ENCODE peak calls at places on chromosome 1, in nine cellular contexts. U is HCT116, R is IMR-90, P is GM12878, Q is A549, S is fibroblast of lung, L is astrocyte, W is GM23248, D is mesendoderm. G is an unnamed sample.

GRCh38 chr1:6454856-6455751 is 10.9 kb downstream of the TNFRSF25 start:
- DNase-seq in S (peak; percentile 35), U (no peak), D (peak; percentile 70), Q (no peak), P (no peak), R (no peak), W (peak; percentile 41), L (no peak), G (no peak)

GRCh38 chr1:161115132-161115711 is 2.6 kb downstream of the PFDN2 start:
- DNase-seq in S (peak; percentile 96), P (no peak), U (peak; percentile 95), Q (peak; percentile 83), D (peak; percentile 46), L (peak; percentile 96), W (peak; percentile 83), R (peak; percentile 94), G (peak; percentile 75)

GRCh38 chr1:241836944-241837343 is 11.1 kb upstream of the EXO1 start:
- DNase-seq in D (no peak), U (no peak), L (no peak), P (no peak), Q (no peak), S (no peak), R (no peak), W (no peak), G (no peak)

GRCh38 chr1:53286950-53287349 is 40.9 kb downstream of the LRP8 start:
- DNase-seq in D (no peak), Q (no peak), L (no peak), W (no peak), P (no peak), U (no peak), R (no peak), S (no peak), G (no peak)

GRCh38 chr1:27617420-27617819 is 13.5 kb upstream of the AHDC1 start:
- DNase-seq in D (no peak), P (no peak), L (no peak), Q (no peak), S (no peak), R (no peak), U (no peak), W (no peak), G (no peak)

GRCh38 chr1:226656601-226657277 is 82.3 kb downstream of the ITPKB start:
- DNase-seq in L (peak; percentile 90), P (no peak), D (no peak), W (peak; percentile 93), R (peak; percentile 92), S (peak; percentile 91), U (no peak), Q (no peak), G (no peak)

GRCh38 chr1:65232402-65233122 is 76.8 kb upstream of the DNAJC6 start:
- DNase-seq in P (no peak), U (no peak), S (no peak), Q (no peak), W (peak; percentile 21), D (no peak), L (no peak), R (no peak), G (no peak)

GRCh38 chr1:4512622-4513021 is 141.8 kb upstream of the AJAP1 start:
- DNase-seq in S (no peak), D (no peak), R (no peak), U (no peak), P (no peak), Q (no peak), L (no peak), W (no peak), G (no peak)

GRCh38 chr1:170910273-170910672 is 25.1 kb upstream of the MROH9 start:
- DNase-seq in S (peak; percentile 39), W (peak; percentile 86), L (peak; percentile 24), Q (no peak), U (no peak), P (no peak), D (no peak), R (peak; percentile 67), G (no peak)
- H3K4me2 ChIP-seq in S (no peak overlapping the region), W (peak overlapping the region; percentile 37), L (peak overlapping the region; percentile 20), Q (no peak overlapping the region), U (no peak overlapping the region), P (no peak overlapping the region), D (no peak overlapping the region), R (no peak overlapping the region), G (no peak overlapping the region)

DNA sequence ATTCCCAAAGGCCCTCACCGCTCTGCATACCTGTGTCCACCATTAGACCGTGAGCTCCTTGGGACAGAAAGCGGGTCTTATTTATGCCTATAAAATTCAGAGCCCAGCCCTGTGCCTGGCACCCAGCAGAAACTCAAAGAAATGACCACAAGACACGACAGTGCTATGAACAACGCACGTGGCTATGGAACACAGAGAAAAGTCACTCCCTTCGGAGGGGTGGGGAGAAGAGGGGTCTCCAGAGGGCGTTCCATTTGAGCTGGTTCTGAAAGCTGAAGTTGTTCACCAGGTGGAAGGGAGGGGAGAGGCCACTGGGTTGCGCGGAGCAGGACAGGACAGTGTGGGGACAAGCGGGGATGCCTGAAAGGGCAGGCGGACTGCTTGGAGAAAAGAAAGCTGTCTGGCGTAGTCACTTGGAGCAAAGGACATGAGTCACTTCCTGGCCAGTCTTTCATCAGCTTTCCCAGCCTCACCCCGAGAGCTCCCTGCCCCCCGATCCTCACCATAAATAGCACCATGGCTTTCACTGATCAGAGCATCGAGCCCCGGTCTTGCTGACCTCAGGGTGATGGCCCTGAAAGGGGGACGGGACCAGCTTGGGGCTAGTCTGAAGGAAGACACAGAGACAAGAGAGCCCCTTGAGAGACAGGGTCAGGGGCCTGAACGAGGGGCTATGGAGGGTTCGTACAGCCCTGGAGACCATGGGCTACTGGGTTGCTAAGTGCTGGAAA is 28.5 kb downstream of the ECE1 start:
- DNase-seq in W (peak; percentile 96), L (peak; percentile 91), U (peak; percentile 64), S (peak; percentile 93), Q (peak; percentile 94), R (peak; percentile 96), D (peak; percentile 82), P (no peak), G (peak; percentile 82)
- H3K4me2 ChIP-seq in W (peak overlapping the region; percentile 79), L (peak overlapping the region; percentile 79), U (peak overlapping the region; percentile 90), S (peak overlapping the region; percentile 74), Q (peak overlapping the region; percentile 74), R (peak overlapping the region; percentile 47), D (no peak overlapping the region), P (no peak overlapping the region), G (peak overlapping the region; percentile 73)

GRCh38 chr1:85121744-85122143 is 73.4 kb upstream of the MCOLN3 start:
- DNase-seq in D (no peak), W (peak; percentile 72), S (peak; percentile 32), Q (no peak), R (peak; percentile 55), L (no peak), P (no peak), U (no peak), G (no peak)

GRCh38 chr1:85111709-85112108 is 63.4 kb upstream of the MCOLN3 start:
- DNase-seq in R (no peak), P (no peak), W (no peak), S (no peak), U (no peak), D (no peak), Q (no peak), L (no peak), G (peak; percentile 8)

GRCh38 chr1:85118751-85119150 is 70.5 kb upstream of the MCOLN3 start:
- DNase-seq in P (no peak), S (peak; percentile 43), R (peak; percentile 35), U (no peak), L (peak; percentile 25), W (peak; percentile 28), Q (no peak), D (no peak), G (no peak)

GRCh38 chr1:85115933-85116332 is 67.6 kb upstream of the MCOLN3 start:
- DNase-seq in R (no peak), L (no peak), U (no peak), P (no peak), Q (no peak), W (no peak), S (no peak), D (no peak), G (no peak)

DNA sequence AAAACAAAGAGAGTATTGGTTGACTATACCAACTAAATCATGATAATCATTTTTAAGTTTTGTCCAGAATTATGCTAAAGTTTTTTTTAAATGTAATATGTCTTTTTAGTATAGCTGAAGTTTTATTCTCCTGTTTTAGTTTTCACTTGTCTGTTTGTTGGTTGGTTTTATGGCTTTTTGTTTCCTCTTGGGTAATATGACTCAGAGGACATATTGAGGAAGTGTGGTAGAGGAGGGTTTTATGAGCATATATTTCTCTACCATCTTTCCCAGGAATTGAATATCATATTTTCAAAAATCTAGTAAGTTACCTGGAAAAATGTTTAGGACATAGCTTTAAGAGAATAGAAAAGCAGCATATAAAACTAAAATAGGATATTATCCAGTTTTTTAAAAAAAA is 68.6 kb upstream of the MCOLN3 start:
- DNase-seq in W (peak; percentile 37), L (no peak), U (no peak), Q (no peak), S (no peak), R (no peak), P (no peak), D (no peak), G (no peak)
- H3K4me2 ChIP-seq in W (no peak overlapping the region), L (no peak overlapping the region), U (no peak overlapping the region), Q (no peak overlapping the region), S (no peak overlapping the region), R (no peak overlapping the region), P (no peak overlapping the region), D (no peak overlapping the region), G (no peak overlapping the region)

GRCh38 chr1:232765536-232765935 is 39.7 kb upstream of the MAP10 start:
- DNase-seq in Q (no peak), R (no peak), L (no peak), S (no peak), U (no peak), P (no peak), D (no peak), W (no peak), G (no peak)

GRCh38 chr1:232766904-232767303 is 38.3 kb upstream of the MAP10 start:
- DNase-seq in Q (no peak), U (no peak), S (no peak), D (no peak), L (no peak), P (no peak), W (no peak), R (no peak), G (no peak)

GRCh38 chr1:232766224-232766890 is 38.9 kb upstream of the MAP10 start:
- DNase-seq in D (peak; percentile 45), W (no peak), P (no peak), Q (peak; percentile 16), L (peak; percentile 38), S (peak; percentile 36), U (no peak), R (no peak), G (no peak)

GRCh38 chr1:232769718-232770117 is 35.5 kb upstream of the MAP10 start:
- DNase-seq in S (no peak), U (no peak), W (peak; percentile 40), Q (no peak), P (no peak), L (peak; percentile 17), R (no peak), D (no peak), G (no peak)

DNA sequence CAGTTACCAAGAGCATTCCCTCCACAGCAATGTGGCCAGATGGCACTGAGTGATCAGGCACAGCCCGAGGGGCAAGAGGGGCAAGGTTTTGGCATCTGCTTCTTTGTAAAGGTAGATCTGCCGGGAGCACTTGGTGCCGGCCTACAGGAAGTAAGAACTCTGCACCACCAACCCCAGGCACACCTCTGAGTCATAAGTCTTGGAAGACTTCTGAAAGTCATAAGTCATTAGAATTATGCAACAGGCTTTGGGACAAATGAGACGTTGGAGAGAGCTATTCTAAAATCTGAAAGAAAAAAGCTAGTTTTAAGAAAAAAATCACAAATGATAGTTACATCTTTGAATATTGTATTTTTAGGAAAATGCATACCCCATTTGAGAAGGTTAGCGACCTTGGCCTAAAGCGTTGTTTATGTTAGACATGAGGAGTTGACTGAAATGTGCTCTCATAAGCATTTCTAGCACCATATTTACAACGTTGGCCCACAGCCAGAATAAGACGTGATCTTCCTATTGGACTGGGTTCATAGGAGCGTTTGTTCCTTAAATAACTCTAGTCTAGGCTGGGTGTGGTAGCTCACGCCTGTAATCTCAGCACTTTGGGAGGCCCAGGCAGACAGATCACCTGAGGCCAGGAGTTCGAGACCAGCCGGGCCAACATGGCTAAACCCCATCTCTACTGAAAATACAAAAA is 37.7 kb upstream of the MAP10 start:
- DNase-seq in W (peak; percentile 94), R (peak; percentile 74), S (peak; percentile 90), U (peak; percentile 10), P (no peak), L (peak; percentile 87), D (no peak), Q (peak; percentile 77), G (no peak)
- H3K4me2 ChIP-seq in W (peak overlapping the region; percentile 41), R (no peak overlapping the region), S (no peak overlapping the region), U (peak overlapping the region; percentile 24), P (no peak overlapping the region), L (no peak overlapping the region), D (no peak overlapping the region), Q (peak overlapping the region; percentile 19), G (peak overlapping the region; percentile 24)

G was measured in PC-9.